ENCODE peak calls at places on chromosomes 13 and 19, in ten cellular contexts. L, Y, K, X, O, N, G, H, A and P are unnamed samples.
A peak's percentile ranks its signal among the peaks of the same experiment; 100 is the strongest.

GRCh38 chr19:46963093-46963734 is 56.4 kb upstream of the NPAS1 start:
- DNase-seq in L (no peak), Y (no peak), K (no peak), X (no peak), O (no peak), N (no peak), G (peak; percentile 98), H (peak; percentile 41), A (no peak), P (no peak)

GRCh38 chr19:37991841-37992248 is 84.8 kb downstream of the SIPA1L3 start:
- DNase-seq in L (no peak), Y (peak; percentile 56), K (peak; percentile 36), X (no peak), O (peak; percentile 13), N (no peak), G (no peak), H (peak; percentile 70), A (no peak), P (no peak)

GRCh38 chr13:76210262-76210661 is 574.1 kb downstream of the LMO7 start:
- DNase-seq in L (no peak), Y (no peak), K (no peak), X (no peak), O (no peak), N (no peak), G (no peak), H (peak; percentile 29), A (no peak), P (no peak)

GRCh38 chr19:33201473-33201872 is 7.3 kb downstream of the LRP3 start:
- DNase-seq in L (no peak), Y (no peak), K (no peak), X (no peak), O (no peak), N (no peak), G (no peak), H (no peak), A (no peak), P (no peak)

GRCh38 chr19:42253245-42254082 is 1.5 kb downstream of the ERF start:
- DNase-seq in L (peak; percentile 62), Y (peak; percentile 91), K (peak; percentile 66), X (no peak), O (peak; percentile 72), N (peak; percentile 62), G (peak; percentile 48), H (peak; percentile 15), A (peak; percentile 69), P (peak; percentile 62)

GRCh38 chr13:40345654-40346372 is 320.6 kb downstream of the FOXO1 start:
- DNase-seq in L (no peak), Y (peak; percentile 65), K (no peak), X (no peak), O (no peak), N (peak; percentile 66), G (no peak), H (no peak), A (no peak), P (no peak)

GRCh38 chr19:5652261-5652660 is 28.1 kb downstream of the MICOS13 start:
- DNase-seq in L (no peak), Y (no peak), K (no peak), X (no peak), O (no peak), N (no peak), G (no peak), H (no peak), A (no peak), P (no peak)

GRCh38 chr13:51848674-51849073 is 3.7 kb upstream of the TMEM272 start:
- DNase-seq in L (no peak), Y (no peak), K (no peak), X (no peak), O (no peak), N (no peak), G (peak; percentile 46), H (peak; percentile 74), A (no peak), P (no peak)

GRCh38 chr13:26498524-26499208 is 58.8 kb upstream of the WASF3 start:
- DNase-seq in L (no peak), Y (no peak), K (no peak), X (no peak), O (no peak), N (no peak), G (peak; percentile 14), H (no peak), A (no peak), P (no peak)

GRCh38 chr19:21323000-21323399 is 6.2 kb downstream of the ZNF708 start:
- DNase-seq in L (no peak), Y (no peak), K (no peak), X (no peak), O (no peak), N (no peak), G (no peak), H (no peak), A (no peak), P (no peak)

GRCh38 chr19:54420383-54421168 is 5.3 kb downstream of the TTYH1 start:
- DNase-seq in L (no peak), Y (peak; percentile 88), K (no peak), X (no peak), O (peak; percentile 87), N (no peak), G (peak; percentile 76), H (no peak), A (peak; percentile 65), P (no peak)

GRCh38 chr13:82800391-82800790 is 1081.9 kb downstream of the SLITRK1 start:
- DNase-seq in L (no peak), Y (no peak), K (no peak), X (no peak), O (no peak), N (no peak), G (no peak), H (peak; percentile 14), A (no peak), P (no peak)

GRCh38 chr19:18449552-18449951 is 11.6 kb upstream of the ISYNA1 start:
- DNase-seq in L (no peak), Y (no peak), K (no peak), X (no peak), O (no peak), N (no peak), G (no peak), H (no peak), A (no peak), P (no peak)

GRCh38 chr13:30905932-30906383 is at the start of gene MEDAG:
- DNase-seq in L (no peak), Y (no peak), K (no peak), X (no peak), O (no peak), N (no peak), G (peak; percentile 87), H (no peak), A (no peak), P (no peak)

GRCh38 chr13:74443623-74444022 is 309.4 kb upstream of the KLF12 start:
- DNase-seq in L (no peak), Y (no peak), K (no peak), X (no peak), O (no peak), N (no peak), G (peak; percentile 87), H (peak; percentile 84), A (no peak), P (no peak)

GRCh38 chr19:17255150-17255621 is 9.4 kb downstream of the USHBP1 start:
- DNase-seq in L (no peak), Y (peak; percentile 64), K (no peak), X (no peak), O (peak; percentile 40), N (no peak), G (no peak), H (peak; percentile 34), A (no peak), P (no peak)

GRCh38 chr19:11887247-11887617 is 350 bp upstream of the ZNF69 start:
- DNase-seq in L (no peak), Y (no peak), K (no peak), X (no peak), O (no peak), N (no peak), G (no peak), H (no peak), A (no peak), P (no peak)

GRCh38 chr19:1168877-1169791 is 4.9 kb downstream of the SBNO2 start:
- DNase-seq in L (no peak), Y (no peak), K (no peak), X (no peak), O (no peak), N (peak; percentile 82), G (peak; percentile 46), H (peak; percentile 83), A (no peak), P (no peak)
- TF ChIP-seq CTCF in L (no peak), Y (no peak), K (no peak), X (no peak), O (no peak), N (no peak), G (no peak), H (no peak), A (no peak), P (no peak)

GRCh38 chr19:35790981-35791813 is 15.8 kb downstream of the ARHGAP33 start:
- DNase-seq in L (no peak), Y (peak; percentile 64), K (peak; percentile 11), X (no peak), O (no peak), N (no peak), G (no peak), H (no peak), A (no peak), P (no peak)
- TF ChIP-seq CTCF in L (peak; percentile 21), Y (peak; percentile 40), K (peak; percentile 10), X (no peak), O (no peak), N (no peak), G (no peak), H (peak; percentile 20), A (peak; percentile 38), P (no peak)

GRCh38 chr13:105518086-105518485 is 1017.4 kb downstream of the EFNB2 start:
- DNase-seq in L (no peak), Y (no peak), K (peak; percentile 4), X (no peak), O (no peak), N (no peak), G (peak; percentile 13), H (no peak), A (no peak), P (no peak)
- TF ChIP-seq CTCF in L (no peak), Y (peak; percentile 33), K (no peak), X (no peak), O (no peak), N (no peak), G (no peak), H (no peak), A (no peak), P (no peak)

GRCh38 chr19:2714531-2715269 is 6.5 kb downstream of the DIRAS1 start:
- DNase-seq in L (no peak), Y (no peak), K (no peak), X (no peak), O (no peak), N (no peak), G (no peak), H (no peak), A (no peak), P (no peak)
- TF ChIP-seq CTCF in L (no peak), Y (no peak), K (no peak), X (no peak), O (no peak), N (no peak), G (no peak), H (no peak), A (no peak), P (no peak)

DNA sequence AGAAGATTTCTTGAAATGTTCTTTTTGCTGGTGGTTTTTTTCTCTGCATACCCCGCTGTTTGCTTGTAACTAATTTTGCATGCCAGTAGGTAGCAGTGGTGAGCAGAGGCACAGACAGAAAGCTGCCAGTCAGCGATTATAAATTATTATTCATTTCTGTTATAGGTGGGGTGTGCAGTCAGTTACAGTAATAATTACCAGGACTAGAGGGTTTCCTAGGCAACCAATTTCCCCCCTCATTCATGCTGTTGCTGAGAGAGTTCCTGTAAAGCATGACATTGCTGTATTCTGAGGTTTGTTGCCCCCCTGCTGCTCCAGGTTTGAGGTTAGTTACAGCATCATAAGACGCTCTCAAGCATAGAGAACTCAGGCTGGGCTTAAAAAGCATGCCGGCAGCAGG is 104.5 kb downstream of the URI1 start:
- DNase-seq in L (no peak), Y (peak; percentile 67), K (peak; percentile 21), X (no peak), O (no peak), N (no peak), G (peak; percentile 9), H (peak; percentile 36), A (no peak), P (no peak)
- TF ChIP-seq CTCF in L (peak; percentile 54), Y (peak; percentile 87), K (peak; percentile 28), X (no peak), O (peak; percentile 40), N (no peak), G (peak; percentile 46), H (peak; percentile 63), A (peak; percentile 51), P (no peak)